ENCODE peak calls at places on chromosomes 3 and 15, in nine cellular contexts. P is kidney epithelial cell, G is glutamatergic neuron, C is Peyer's patch, J is endodermal cell, N is lower lobe of right lung, Y is AG04450, S is pancreas, U is testis. K is an unnamed sample.

GRCh38 chr3:66378256-66378655 is 122.6 kb downstream of the LRIG1 start:
- DNase-seq in P (no peak), G (peak), C (peak), J (peak), N (no peak), Y (no peak), S (no peak), U (no peak), K (no peak)

GRCh38 chr3:58526124-58526957 is 10.6 kb downstream of the ACOX2 start:
- DNase-seq in P (peak), G (no peak), C (no peak), J (peak), N (no peak), Y (peak), S (no peak), U (no peak), K (peak)

GRCh38 chr3:108780235-108780634 is 23.0 kb upstream of the RETNLB start:
- DNase-seq in P (no peak), G (no peak), C (peak), J (peak), N (no peak), Y (no peak), S (no peak), U (no peak), K (no peak)

GRCh38 chr15:60840306-60840702 is 361.4 kb upstream of the ICE2 start:
- DNase-seq in P (no peak), G (no peak), C (no peak), J (peak), N (no peak), Y (no peak), S (no peak), U (no peak), K (no peak)

GRCh38 chr3:98326036-98326435 is 27.6 kb upstream of the OR5K4 start:
- DNase-seq in P (no peak), G (no peak), C (no peak), J (no peak), N (no peak), Y (no peak), S (no peak), U (no peak), K (no peak)

GRCh38 chr3:39207361-39208192 is 15.2 kb upstream of the XIRP1 start:
- DNase-seq in P (no peak), G (no peak), C (no peak), J (no peak), N (no peak), Y (no peak), S (no peak), U (no peak), K (no peak)

GRCh38 chr15:101540480-101541239 is 51.2 kb upstream of the PCSK6 start:
- DNase-seq in P (no peak), G (no peak), C (no peak), J (peak), N (no peak), Y (no peak), S (no peak), U (no peak), K (no peak)

GRCh38 chr3:108208831-108209230 is 13.4 kb downstream of the IFT57 start:
- DNase-seq in P (no peak), G (no peak), C (no peak), J (no peak), N (no peak), Y (no peak), S (no peak), U (no peak), K (no peak)

GRCh38 chr15:49225572-49226281 is 55.7 kb downstream of the GALK2 start:
- DNase-seq in P (no peak), G (peak), C (no peak), J (peak), N (no peak), Y (no peak), S (no peak), U (no peak), K (no peak)

GRCh38 chr3:101151286-101151901 is 158.2 kb upstream of the ABI3BP start:
- DNase-seq in P (no peak), G (no peak), C (no peak), J (no peak), N (no peak), Y (no peak), S (no peak), U (no peak), K (no peak)

GRCh38 chr3:71112576-71112975 is 471.0 kb downstream of the FOXP1 start:
- DNase-seq in P (no peak), G (no peak), C (no peak), J (no peak), N (no peak), Y (no peak), S (no peak), U (no peak), K (no peak)

GRCh38 chr3:129623447-129624118 is 17.1 kb upstream of the PLXND1 start:
- DNase-seq in P (no peak), G (no peak), C (no peak), J (peak), N (peak), Y (no peak), S (peak), U (no peak), K (no peak)

GRCh38 chr3:126472277-126473006 is 3.2 kb downstream of the ZXDC start:
- DNase-seq in P (peak), G (no peak), C (peak), J (no peak), N (peak), Y (no peak), S (peak), U (peak), K (peak)

GRCh38 chr3:126081618-126082333 is 2.1 kb downstream of the SLC41A3 start:
- DNase-seq in P (no peak), G (no peak), C (no peak), J (peak), N (no peak), Y (no peak), S (no peak), U (peak), K (no peak)

GRCh38 chr3:177516130-177517011 is 319.1 kb upstream of the TBL1XR1 start:
- DNase-seq in P (peak), G (peak), C (no peak), J (no peak), N (no peak), Y (peak), S (no peak), U (peak), K (peak)

GRCh38 chr3:12822725-12823373 is 18.5 kb downstream of the RPL32 start:
- DNase-seq in P (no peak), G (no peak), C (no peak), J (no peak), N (no peak), Y (no peak), S (no peak), U (no peak), K (no peak)

GRCh38 chr3:125374996-125375941 is at the start of gene ZNF148:
- DNase-seq in P (no peak), G (peak), C (peak), J (peak), N (peak), Y (peak), S (peak), U (peak), K (peak)

GRCh38 chr3:50274371-50275104 is 4.3 kb upstream of the LSMEM2 start:
- DNase-seq in P (no peak), G (peak), C (peak), J (peak), N (peak), Y (no peak), S (no peak), U (peak), K (no peak)

GRCh38 chr15:31360843-31361763 is 34.5 kb downstream of the KLF13 start:
- DNase-seq in P (no peak), G (no peak), C (peak), J (no peak), N (peak), Y (no peak), S (peak), U (peak), K (no peak)

GRCh38 chr15:84929795-84930371 is 45.4 kb downstream of the SLC28A1 start:
- DNase-seq in P (peak), G (no peak), C (no peak), J (no peak), N (no peak), Y (no peak), S (no peak), U (no peak), K (no peak)

GRCh38 chr15:35674873-35675781 is 129.2 kb upstream of the DPH6 start:
- DNase-seq in P (no peak), G (no peak), C (no peak), J (no peak), N (no peak), Y (no peak), S (no peak), U (no peak), K (peak)

GRCh38 chr3:97935842-97936241 is 36.4 kb downstream of the RIOX2 start:
- DNase-seq in P (no peak), G (no peak), C (no peak), J (no peak), N (no peak), Y (no peak), S (no peak), U (no peak), K (no peak)

GRCh38 chr3:130516645-130517512 is at the start of gene COL6A6:
- DNase-seq in P (no peak), G (peak), C (no peak), J (peak), N (no peak), Y (no peak), S (no peak), U (peak), K (no peak)

GRCh38 chr3:38541800-38542199 is 45.7 kb downstream of the EXOG start:
- DNase-seq in P (no peak), G (peak), C (no peak), J (no peak), N (no peak), Y (no peak), S (no peak), U (no peak), K (no peak)

GRCh38 chr3:110430146-110430545 is 641.5 kb upstream of the NECTIN3 start:
- DNase-seq in P (no peak), G (no peak), C (no peak), J (no peak), N (no peak), Y (no peak), S (no peak), U (no peak), K (no peak)

GRCh38 chr3:119310052-119310451 is 15.9 kb downstream of the ARHGAP31 start:
- DNase-seq in P (peak), G (no peak), C (no peak), J (peak), N (no peak), Y (peak), S (no peak), U (no peak), K (peak)

GRCh38 chr3:170247875-170248274 is 25.7 kb downstream of the PRKCI start:
- DNase-seq in P (no peak), G (no peak), C (no peak), J (no peak), N (no peak), Y (no peak), S (no peak), U (no peak), K (no peak)

GRCh38 chr15:75782926-75783325 is 60.3 kb upstream of the UBE2Q2 start:
- DNase-seq in P (no peak), G (no peak), C (no peak), J (peak), N (no peak), Y (no peak), S (no peak), U (no peak), K (no peak)

GRCh38 chr15:36682091-36682490 is 102.7 kb downstream of the CDIN1 start:
- DNase-seq in P (no peak), G (no peak), C (no peak), J (no peak), N (no peak), Y (no peak), S (no peak), U (no peak), K (no peak)

GRCh38 chr15:32855942-32856341 is 138.1 kb downstream of the GREM1 start:
- DNase-seq in P (peak), G (no peak), C (no peak), J (peak), N (no peak), Y (peak), S (no peak), U (no peak), K (peak)

GRCh38 chr15:90101130-90101968 is 919 bp downstream of the IDH2 start:
- DNase-seq in P (no peak), G (peak), C (peak), J (peak), N (peak), Y (no peak), S (peak), U (peak), K (no peak)

GRCh38 chr15:67825880-67826716 is 789 bp downstream of the SKOR1 start:
- DNase-seq in P (no peak), G (peak), C (no peak), J (peak), N (no peak), Y (no peak), S (no peak), U (no peak), K (no peak)

GRCh38 chr3:97347780-97348179 is 416.8 kb upstream of the ARL6 start:
- DNase-seq in P (no peak), G (no peak), C (no peak), J (no peak), N (no peak), Y (no peak), S (no peak), U (no peak), K (no peak)

GRCh38 chr15:38687340-38687739 is 122.7 kb upstream of the RASGRP1 start:
- DNase-seq in P (no peak), G (no peak), C (no peak), J (no peak), N (no peak), Y (no peak), S (no peak), U (no peak), K (no peak)

GRCh38 chr15:61556037-61556648 is 327.0 kb upstream of the RORA start:
- DNase-seq in P (peak), G (no peak), C (no peak), J (no peak), N (no peak), Y (no peak), S (no peak), U (no peak), K (no peak)

GRCh38 chr15:39625856-39626255 is 45.0 kb downstream of the THBS1 start:
- DNase-seq in P (no peak), G (no peak), C (no peak), J (no peak), N (no peak), Y (no peak), S (no peak), U (no peak), K (no peak)

GRCh38 chr15:92074646-92075045 is 221.1 kb downstream of the SLCO3A1 start:
- DNase-seq in P (no peak), G (no peak), C (peak), J (peak), N (peak), Y (no peak), S (no peak), U (no peak), K (no peak)

DNA sequence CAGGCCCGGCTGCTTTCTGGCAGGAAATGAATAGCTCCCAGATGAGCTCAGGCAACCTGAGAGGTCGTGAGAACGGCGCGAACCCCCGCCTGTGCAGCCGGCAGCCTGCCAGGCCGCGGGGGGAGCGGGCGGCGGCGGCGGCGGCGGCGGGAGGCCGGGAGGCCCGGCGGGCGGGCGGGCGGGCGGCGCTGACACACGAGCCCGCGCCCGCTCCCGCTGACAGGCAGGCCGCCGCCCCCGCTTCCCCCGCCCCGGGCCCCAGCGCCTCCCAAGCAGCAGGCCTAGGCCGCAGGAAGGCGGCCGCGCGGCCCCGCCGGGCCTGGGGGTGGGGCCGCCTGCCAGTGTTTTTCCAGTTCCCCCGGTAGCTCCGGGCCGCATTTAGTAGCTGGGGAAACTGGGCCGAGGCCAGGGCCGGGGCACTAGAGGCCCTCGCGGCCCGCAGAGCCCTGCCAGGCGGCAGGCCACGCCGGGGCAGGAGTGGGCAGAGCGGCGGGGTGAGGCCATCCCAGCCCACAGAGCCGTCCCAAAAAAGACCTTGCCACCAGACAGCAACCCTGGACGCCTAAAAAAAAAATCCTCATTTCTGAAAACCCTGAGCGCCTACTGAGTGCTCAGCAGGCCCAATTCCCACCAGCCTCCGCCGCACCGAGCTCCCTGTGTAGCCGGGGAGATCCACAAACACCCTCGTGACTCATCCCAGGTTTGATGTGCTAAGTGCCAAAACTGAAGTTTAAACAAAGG is 5.6 kb downstream of the HES1 start:
- DNase-seq in P (no peak), G (peak), C (peak), J (peak), N (peak), Y (peak), S (peak), U (peak), K (no peak)
- TF ChIP-seq CTCF in P (no peak), G (no peak), C (no peak), J (no peak), N (no peak), Y (no peak), S (no peak), U (no peak), K (no peak)

GRCh38 chr15:59616390-59616789 is 4.8 kb downstream of the GCNT3 start:
- DNase-seq in P (peak), G (no peak), C (no peak), J (no peak), N (no peak), Y (no peak), S (no peak), U (no peak), K (no peak)
- TF ChIP-seq CTCF in P (peak), G (no peak), C (no peak), J (peak), N (no peak), Y (no peak), S (no peak), U (no peak), K (no peak)

GRCh38 chr3:100053929-100054620 is 60.2 kb downstream of the FILIP1L start:
- DNase-seq in P (no peak), G (no peak), C (no peak), J (no peak), N (no peak), Y (no peak), S (no peak), U (no peak), K (no peak)

GRCh38 chr3:100060685-100061484 is 53.4 kb downstream of the FILIP1L start:
- DNase-seq in P (no peak), G (no peak), C (no peak), J (no peak), N (no peak), Y (no peak), S (no peak), U (no peak), K (no peak)

GRCh38 chr3:100059472-100059871 is 54.8 kb downstream of the FILIP1L start:
- DNase-seq in P (no peak), G (no peak), C (no peak), J (no peak), N (no peak), Y (no peak), S (no peak), U (no peak), K (no peak)

GRCh38 chr3:100062665-100063064 is 51.6 kb downstream of the FILIP1L start:
- DNase-seq in P (no peak), G (no peak), C (no peak), J (no peak), N (no peak), Y (no peak), S (no peak), U (no peak), K (no peak)

DNA sequence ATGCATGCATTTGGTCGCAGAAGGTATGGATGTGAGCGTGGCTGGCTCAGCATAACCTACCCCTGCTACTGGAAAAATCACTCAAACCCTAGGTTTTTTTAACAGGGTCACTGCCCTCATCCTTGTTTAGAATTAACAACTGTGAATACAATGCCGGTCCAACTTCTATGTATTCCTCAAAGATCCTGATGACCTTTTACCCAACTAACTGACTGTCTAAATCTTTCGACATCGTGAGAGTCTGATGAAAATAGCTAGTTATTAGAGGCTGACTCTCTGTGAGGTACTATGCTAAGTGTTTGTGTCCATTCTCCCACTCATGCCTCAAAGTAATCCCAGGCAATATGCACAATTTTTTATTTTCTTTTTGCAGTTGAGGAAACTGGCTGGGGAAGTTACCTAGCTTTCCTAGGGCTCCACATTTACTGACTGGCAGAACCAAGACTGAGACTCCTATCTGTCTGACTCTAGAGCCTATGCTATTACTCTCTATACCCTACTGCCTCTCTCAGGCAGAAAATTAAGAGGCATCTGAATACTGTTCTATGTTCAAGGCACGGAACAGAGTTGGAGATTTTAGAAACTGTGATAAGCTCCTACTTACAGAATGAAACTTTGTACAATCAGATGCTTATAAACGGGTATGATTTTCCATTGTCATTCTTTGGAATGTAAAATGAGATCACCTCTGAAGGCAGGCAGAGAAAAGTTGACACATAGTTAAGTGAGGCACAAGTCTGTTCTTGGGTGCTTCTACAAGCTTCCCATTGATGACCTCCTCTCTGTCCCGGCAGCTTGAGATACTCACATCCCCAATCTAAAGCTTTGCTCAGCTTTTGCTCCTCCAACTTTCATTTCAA is 56.4 kb downstream of the FILIP1L start:
- DNase-seq in P (no peak), G (no peak), C (no peak), J (no peak), N (no peak), Y (no peak), S (no peak), U (no peak), K (no peak)
- TF ChIP-seq CTCF in P (peak), G (no peak), C (no peak), J (no peak), N (no peak), Y (no peak), S (no peak), U (no peak), K (no peak)

DNA sequence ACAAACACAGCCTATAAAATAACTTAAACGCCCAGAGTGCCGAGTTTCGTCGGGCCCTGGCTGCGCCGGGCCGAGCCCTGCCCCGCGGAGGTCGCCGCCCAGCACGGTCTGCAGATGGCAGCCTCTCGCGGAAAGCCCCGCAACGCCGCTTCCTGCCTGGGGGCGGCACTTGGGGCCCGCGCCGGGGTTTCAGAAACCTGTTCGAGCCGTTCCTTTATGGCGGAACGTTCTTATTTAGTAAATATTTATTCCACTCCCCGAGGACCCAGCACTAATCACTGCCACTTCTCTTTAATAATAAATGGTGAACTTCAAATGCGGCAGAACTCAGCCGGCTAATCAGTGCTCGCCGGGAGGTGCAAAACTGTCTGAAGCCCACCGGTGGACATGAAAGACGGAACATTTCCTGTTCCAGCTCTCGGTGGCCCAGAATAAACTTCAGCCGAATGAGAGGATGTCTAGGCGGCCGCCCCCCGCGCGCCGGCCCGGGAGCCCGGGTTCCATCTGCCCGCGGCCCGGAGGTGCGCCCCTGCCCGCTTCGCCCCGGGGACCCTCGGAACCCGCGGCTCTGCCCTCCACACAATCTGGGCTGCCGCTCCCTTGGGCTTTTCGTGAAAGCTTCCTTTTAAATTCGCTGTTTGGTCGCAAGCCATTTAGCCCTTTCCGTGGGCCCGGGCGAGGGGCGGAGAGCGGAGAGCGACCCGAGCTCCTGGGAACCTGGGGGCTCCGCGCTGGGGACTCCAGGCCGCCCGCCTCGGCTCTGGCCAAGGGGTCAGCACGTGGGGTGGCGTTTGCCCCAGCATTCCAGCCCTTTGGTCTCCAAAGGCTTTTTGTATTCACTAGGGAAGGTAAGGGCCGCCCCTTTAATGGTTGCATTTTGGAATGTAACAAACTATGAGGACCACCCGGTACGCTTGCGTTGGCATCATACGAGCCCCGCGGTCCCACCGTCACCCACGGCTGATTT is 110.8 kb upstream of the ATP11B start:
- DNase-seq in P (no peak), G (peak), C (no peak), J (peak), N (peak), Y (no peak), S (peak), U (peak), K (no peak)
- TF ChIP-seq CTCF in P (peak), G (peak), C (no peak), J (peak), N (peak), Y (peak), S (no peak), U (no peak), K (no peak)